ENCODE peak calls at places on chromosomes 16 and 17, in four cellular contexts. One of them, this sample, is unnamed.

GRCh38 chr17:16639438-16639837 is 14.2 kb downstream of the ZNF624 start:
- DNase-seq in tibial nerve: no peak
- DNase-seq in effector memory CD4-positive, alpha-beta T cell: no peak
- DNase-seq in keratinocyte: no peak
- DNase-seq in this sample: no peak

GRCh38 chr17:45867702-45868101 is 23.0 kb downstream of the SPPL2C start:
- DNase-seq in keratinocyte: no peak
- DNase-seq in effector memory CD4-positive, alpha-beta T cell: no peak
- DNase-seq in tibial nerve: no peak
- DNase-seq in this sample: no peak

GRCh38 chr16:67100569-67101300 is 9.0 kb upstream of the PHAF1 start:
- DNase-seq in keratinocyte: no peak
- DNase-seq in tibial nerve: no peak
- DNase-seq in effector memory CD4-positive, alpha-beta T cell: no peak
- DNase-seq in this sample: no peak

GRCh38 chr17:37844158-37844976 is 79.8 kb upstream of the TBC1D3K start:
- DNase-seq in keratinocyte: no peak
- DNase-seq in tibial nerve: no peak
- DNase-seq in effector memory CD4-positive, alpha-beta T cell: no peak
- DNase-seq in this sample: no peak

GRCh38 chr16:57876210-57876609 is 73.9 kb upstream of the KIFC3 start:
- DNase-seq in tibial nerve: no peak
- DNase-seq in effector memory CD4-positive, alpha-beta T cell: no peak
- DNase-seq in keratinocyte: no peak
- DNase-seq in this sample: no peak

GRCh38 chr16:5070431-5071186 is 1.0 kb upstream of the ALG1 start:
- DNase-seq in keratinocyte: no peak
- DNase-seq in tibial nerve: no peak
- DNase-seq in effector memory CD4-positive, alpha-beta T cell: no peak
- DNase-seq in this sample: no peak

GRCh38 chr16:71630808-71631207 is 4.8 kb downstream of the MARVELD3 start:
- DNase-seq in effector memory CD4-positive, alpha-beta T cell: no peak
- DNase-seq in tibial nerve: no peak
- DNase-seq in keratinocyte: no peak
- DNase-seq in this sample: no peak

GRCh38 chr17:19578545-19578944 is 44.9 kb downstream of the SLC47A1 start:
- DNase-seq in tibial nerve: no peak
- DNase-seq in keratinocyte: no peak
- DNase-seq in effector memory CD4-positive, alpha-beta T cell: no peak
- DNase-seq in this sample: no peak

GRCh38 chr17:28256370-28256769 is 62.6 kb upstream of the TMEM97 start:
- DNase-seq in tibial nerve: no peak
- DNase-seq in keratinocyte: no peak
- DNase-seq in effector memory CD4-positive, alpha-beta T cell: no peak
- DNase-seq in this sample: no peak

GRCh38 chr17:61307905-61308886 is 91.4 kb upstream of the TBX2 start:
- DNase-seq in effector memory CD4-positive, alpha-beta T cell: no peak
- DNase-seq in tibial nerve: no peak
- DNase-seq in keratinocyte: no peak
- DNase-seq in this sample: no peak

GRCh38 chr16:57257455-57258070 is 12.5 kb downstream of the ARL2BP start:
- DNase-seq in effector memory CD4-positive, alpha-beta T cell: no peak
- DNase-seq in keratinocyte: no peak
- DNase-seq in tibial nerve: no peak
- DNase-seq in this sample: no peak

GRCh38 chr17:31564883-31565297 is 173.4 kb downstream of the RAB11FIP4 start:
- DNase-seq in tibial nerve: no peak
- DNase-seq in effector memory CD4-positive, alpha-beta T cell: no peak
- DNase-seq in keratinocyte: no peak
- DNase-seq in this sample: no peak

GRCh38 chr16:6111390-6111789 is 1013.8 kb upstream of the EEF2KMT start:
- DNase-seq in tibial nerve: no peak
- DNase-seq in keratinocyte: no peak
- DNase-seq in effector memory CD4-positive, alpha-beta T cell: no peak
- DNase-seq in this sample: no peak

GRCh38 chr16:21167360-21167759 is 8.9 kb downstream of the LDAF1 start:
- DNase-seq in effector memory CD4-positive, alpha-beta T cell: no peak
- DNase-seq in tibial nerve: no peak
- DNase-seq in keratinocyte: no peak
- DNase-seq in this sample: no peak

GRCh38 chr16:4059969-4060368 is 56.3 kb downstream of the ADCY9 start:
- DNase-seq in keratinocyte: no peak
- DNase-seq in effector memory CD4-positive, alpha-beta T cell: no peak
- DNase-seq in tibial nerve: no peak
- DNase-seq in this sample: no peak

GRCh38 chr16:74446866-74447265 is 25.6 kb upstream of the CLEC18B start:
- DNase-seq in keratinocyte: no peak
- DNase-seq in effector memory CD4-positive, alpha-beta T cell: no peak
- DNase-seq in tibial nerve: no peak
- DNase-seq in this sample: no peak

GRCh38 chr16:1096164-1097082 is at the start of gene C1QTNF8:
- DNase-seq in tibial nerve: no peak
- DNase-seq in effector memory CD4-positive, alpha-beta T cell: no peak
- DNase-seq in keratinocyte: no peak
- DNase-seq in this sample: no peak

GRCh38 chr16:58717994-58718393 is 16.1 kb downstream of the GOT2 start:
- DNase-seq in keratinocyte: no peak
- DNase-seq in effector memory CD4-positive, alpha-beta T cell: no peak
- DNase-seq in tibial nerve: no peak
- DNase-seq in this sample: no peak

GRCh38 chr17:42251115-42251514 is 25.1 kb downstream of the STAT5B start:
- DNase-seq in tibial nerve: no peak
- DNase-seq in keratinocyte: no peak
- DNase-seq in effector memory CD4-positive, alpha-beta T cell: no peak
- DNase-seq in this sample: no peak

GRCh38 chr17:42253173-42253545 is 23.0 kb downstream of the STAT5B start:
- DNase-seq in tibial nerve: no peak
- DNase-seq in keratinocyte: no peak
- DNase-seq in effector memory CD4-positive, alpha-beta T cell: no peak
- DNase-seq in this sample: no peak

GRCh38 chr17:42255425-42255810 is 20.8 kb downstream of the STAT5B start:
- DNase-seq in keratinocyte: no peak
- DNase-seq in effector memory CD4-positive, alpha-beta T cell: no peak
- DNase-seq in tibial nerve: no peak
- DNase-seq in this sample: no peak

GRCh38 chr17:42253601-42254000 is 22.6 kb downstream of the STAT5B start:
- DNase-seq in keratinocyte: no peak
- DNase-seq in effector memory CD4-positive, alpha-beta T cell: no peak
- DNase-seq in tibial nerve: no peak
- DNase-seq in this sample: no peak

DNA sequence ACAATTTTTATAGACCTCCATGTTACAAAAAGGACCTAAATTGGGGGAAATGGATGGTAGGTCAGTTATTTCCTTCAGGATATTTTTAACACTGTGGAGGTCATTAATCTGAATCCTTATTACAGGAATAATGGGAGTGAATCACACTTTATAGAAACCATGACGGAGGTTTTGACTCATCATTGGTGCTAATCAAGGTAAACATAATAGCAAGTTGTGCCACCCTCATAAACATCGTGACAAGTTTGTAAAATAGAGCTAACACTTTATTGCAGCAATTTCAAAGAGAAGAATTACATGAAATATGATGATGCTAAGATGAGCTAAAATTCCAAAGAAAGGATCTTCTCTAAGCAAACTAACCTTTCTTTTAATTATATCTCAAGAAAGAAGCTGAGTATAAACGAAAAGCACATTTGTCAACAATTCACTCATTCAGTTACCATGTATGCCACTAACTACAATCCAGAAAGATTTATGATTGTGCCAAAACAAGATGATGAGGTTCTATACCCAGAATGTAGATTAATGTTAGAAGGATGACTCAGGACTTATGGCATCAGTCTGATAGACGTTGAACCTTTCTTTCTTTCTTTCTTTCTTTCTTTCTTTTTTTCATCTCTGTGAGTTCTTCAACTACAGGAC is 23.5 kb downstream of the STAT5B start:
- DNase-seq in tibial nerve: no peak
- DNase-seq in keratinocyte: no peak
- DNase-seq in effector memory CD4-positive, alpha-beta T cell: no peak
- DNase-seq in this sample: no peak
- H3K27ac ChIP-seq in tibial nerve: peak
- H3K27ac ChIP-seq in keratinocyte: no peak
- H3K27ac ChIP-seq in effector memory CD4-positive, alpha-beta T cell: peak
- H3K27ac ChIP-seq in this sample: no peak

GRCh38 chr16:69620564-69620963 is 54.8 kb downstream of the NFAT5 start:
- DNase-seq in tibial nerve: no peak
- DNase-seq in keratinocyte: no peak
- DNase-seq in effector memory CD4-positive, alpha-beta T cell: no peak
- DNase-seq in this sample: no peak
- H3K27ac ChIP-seq in tibial nerve: no peak
- H3K27ac ChIP-seq in keratinocyte: no peak
- H3K27ac ChIP-seq in effector memory CD4-positive, alpha-beta T cell: no peak
- H3K27ac ChIP-seq in this sample: no peak

GRCh38 chr16:81451753-81452680 is 7.4 kb downstream of the CMIP start:
- DNase-seq in effector memory CD4-positive, alpha-beta T cell: no peak
- DNase-seq in tibial nerve: no peak
- DNase-seq in keratinocyte: no peak
- DNase-seq in this sample: no peak

GRCh38 chr16:81455006-81455405 is 10.4 kb downstream of the CMIP start:
- DNase-seq in effector memory CD4-positive, alpha-beta T cell: no peak
- DNase-seq in keratinocyte: no peak
- DNase-seq in tibial nerve: no peak
- DNase-seq in this sample: no peak

GRCh38 chr16:81450783-81451491 is 6.3 kb downstream of the CMIP start:
- DNase-seq in effector memory CD4-positive, alpha-beta T cell: no peak
- DNase-seq in keratinocyte: no peak
- DNase-seq in tibial nerve: no peak
- DNase-seq in this sample: no peak

GRCh38 chr16:81454044-81454443 is 9.4 kb downstream of the CMIP start:
- DNase-seq in effector memory CD4-positive, alpha-beta T cell: no peak
- DNase-seq in tibial nerve: no peak
- DNase-seq in keratinocyte: no peak
- DNase-seq in this sample: no peak

GRCh38 chr16:81453091-81453728 is 8.6 kb downstream of the CMIP start:
- DNase-seq in effector memory CD4-positive, alpha-beta T cell: no peak
- DNase-seq in keratinocyte: no peak
- DNase-seq in tibial nerve: no peak
- DNase-seq in this sample: no peak
- H3K27ac ChIP-seq in effector memory CD4-positive, alpha-beta T cell: no peak
- H3K27ac ChIP-seq in keratinocyte: no peak
- H3K27ac ChIP-seq in tibial nerve: no peak
- H3K27ac ChIP-seq in this sample: no peak

DNA sequence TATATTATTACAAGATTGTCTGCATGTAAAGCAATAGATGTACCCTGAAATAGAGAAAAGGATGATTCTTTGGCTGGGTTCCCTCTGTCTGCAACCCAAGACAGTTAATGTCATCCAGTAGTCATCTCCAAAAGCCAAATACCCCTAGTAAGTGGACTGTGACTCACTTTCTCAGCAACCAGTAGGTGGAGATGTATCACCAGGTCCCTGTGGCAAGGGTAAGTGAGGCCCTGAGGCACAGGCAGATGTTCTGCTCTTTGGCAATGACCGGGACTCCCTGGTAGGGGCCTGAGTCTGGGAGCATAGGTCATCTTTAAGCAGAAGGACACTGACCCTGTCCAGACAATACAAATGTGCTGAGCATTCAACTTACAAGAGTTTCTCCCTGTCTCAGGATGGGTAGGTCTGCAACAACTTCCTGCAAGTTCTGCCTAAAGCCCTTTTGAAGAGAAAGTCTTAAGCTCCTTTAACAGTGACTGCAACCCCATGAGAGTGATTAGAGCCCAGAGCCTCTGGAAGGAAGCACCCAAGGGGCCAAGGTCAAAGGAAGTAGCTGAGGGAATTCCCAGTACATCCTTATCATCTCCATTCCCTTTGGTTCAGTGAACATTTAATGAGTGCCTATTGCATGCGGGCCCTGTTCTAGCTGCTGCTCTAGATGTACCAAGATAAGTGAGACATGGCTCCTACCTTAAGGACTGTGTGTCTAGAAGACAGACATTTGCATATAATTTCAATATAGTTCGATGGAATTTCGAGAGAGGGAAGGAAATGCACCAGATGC is 31.9 kb downstream of the PMP22 start:
- DNase-seq in keratinocyte: peak
- DNase-seq in tibial nerve: no peak
- DNase-seq in effector memory CD4-positive, alpha-beta T cell: no peak
- DNase-seq in this sample: no peak
- H3K27ac ChIP-seq in keratinocyte: no peak
- H3K27ac ChIP-seq in tibial nerve: peak
- H3K27ac ChIP-seq in effector memory CD4-positive, alpha-beta T cell: no peak
- H3K27ac ChIP-seq in this sample: peak

GRCh38 chr16:47037746-47038458 is 64.4 kb upstream of the DNAJA2 start:
- DNase-seq in tibial nerve: peak
- DNase-seq in effector memory CD4-positive, alpha-beta T cell: peak
- DNase-seq in keratinocyte: no peak
- DNase-seq in this sample: peak
- H3K27ac ChIP-seq in tibial nerve: peak
- H3K27ac ChIP-seq in effector memory CD4-positive, alpha-beta T cell: no peak
- H3K27ac ChIP-seq in keratinocyte: peak
- H3K27ac ChIP-seq in this sample: no peak

DNA sequence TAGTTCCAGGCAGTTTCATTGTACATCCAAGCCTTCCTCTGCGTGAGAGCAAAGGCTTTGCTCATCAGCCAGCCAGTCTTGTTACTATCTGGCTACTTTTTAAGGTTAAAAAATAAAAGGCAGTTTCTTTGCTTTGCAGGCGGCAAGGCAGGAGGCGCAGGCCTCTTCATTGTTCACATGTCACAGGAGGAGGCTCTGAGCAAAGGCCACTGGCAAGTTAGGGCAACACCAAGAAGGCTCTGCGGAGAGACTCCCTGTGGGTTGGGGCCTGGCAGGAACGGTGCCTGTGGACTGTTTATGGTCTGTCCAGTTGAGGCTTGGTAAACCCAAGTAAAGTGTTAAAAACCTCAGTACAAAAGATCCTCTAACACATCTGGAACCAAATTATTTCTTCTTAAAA is 3.9 kb upstream of the NT5C start:
- DNase-seq in tibial nerve: no peak
- DNase-seq in effector memory CD4-positive, alpha-beta T cell: no peak
- DNase-seq in keratinocyte: no peak
- DNase-seq in this sample: no peak
- H3K27ac ChIP-seq in tibial nerve: no peak
- H3K27ac ChIP-seq in effector memory CD4-positive, alpha-beta T cell: no peak
- H3K27ac ChIP-seq in keratinocyte: no peak
- H3K27ac ChIP-seq in this sample: no peak

GRCh38 chr16:2904100-2904921 is 7.4 kb upstream of the FLYWCH1 start:
- DNase-seq in effector memory CD4-positive, alpha-beta T cell: peak
- DNase-seq in keratinocyte: no peak
- DNase-seq in tibial nerve: peak
- DNase-seq in this sample: peak
- H3K27ac ChIP-seq in effector memory CD4-positive, alpha-beta T cell: peak
- H3K27ac ChIP-seq in keratinocyte: peak
- H3K27ac ChIP-seq in tibial nerve: peak
- H3K27ac ChIP-seq in this sample: peak

GRCh38 chr17:48753794-48754499 is 25.4 kb upstream of the HOXB13 start:
- DNase-seq in effector memory CD4-positive, alpha-beta T cell: no peak
- DNase-seq in tibial nerve: no peak
- DNase-seq in keratinocyte: no peak
- DNase-seq in this sample: no peak

GRCh38 chr17:48756816-48757215 is 28.3 kb upstream of the HOXB13 start:
- DNase-seq in effector memory CD4-positive, alpha-beta T cell: no peak
- DNase-seq in keratinocyte: no peak
- DNase-seq in tibial nerve: no peak
- DNase-seq in this sample: no peak

GRCh38 chr17:48755346-48755745 is 26.8 kb upstream of the HOXB13 start:
- DNase-seq in keratinocyte: no peak
- DNase-seq in effector memory CD4-positive, alpha-beta T cell: no peak
- DNase-seq in tibial nerve: no peak
- DNase-seq in this sample: no peak

GRCh38 chr17:48752399-48753288 is 24.1 kb upstream of the HOXB13 start:
- DNase-seq in tibial nerve: no peak
- DNase-seq in keratinocyte: no peak
- DNase-seq in effector memory CD4-positive, alpha-beta T cell: no peak
- DNase-seq in this sample: no peak

GRCh38 chr17:48754500-48755261 is 26.1 kb upstream of the HOXB13 start:
- DNase-seq in tibial nerve: no peak
- DNase-seq in effector memory CD4-positive, alpha-beta T cell: no peak
- DNase-seq in keratinocyte: no peak
- DNase-seq in this sample: no peak
- H3K27ac ChIP-seq in tibial nerve: no peak
- H3K27ac ChIP-seq in effector memory CD4-positive, alpha-beta T cell: no peak
- H3K27ac ChIP-seq in keratinocyte: no peak
- H3K27ac ChIP-seq in this sample: no peak